ENCODE peak calls at places on chromosome 10, in seven cellular contexts. P, A, C, X, N, U and L are unnamed samples.

GRCh38 chr10:126373137-126373536 is 15.1 kb downstream of the ADAM12 start:
- DNase-seq in U (no peak), A (no peak), X (peak; percentile 17), C (no peak), P (no peak), N (no peak), L (no peak)

GRCh38 chr10:48705407-48705938 is 20.8 kb downstream of the WDFY4 start:
- DNase-seq in A (no peak), U (no peak), N (no peak), X (no peak), C (no peak), P (no peak), L (no peak)

GRCh38 chr10:116691544-116692126 is 50.7 kb downstream of the HSPA12A start:
- DNase-seq in X (no peak), U (no peak), C (no peak), P (no peak), A (no peak), N (no peak), L (no peak)

GRCh38 chr10:16020836-16021235 is 160.5 kb upstream of the MINDY3 start:
- DNase-seq in N (no peak), P (no peak), A (no peak), U (no peak), C (no peak), X (no peak), L (no peak)

GRCh38 chr10:29417324-29417723 is 128.5 kb downstream of the LYZL1 start:
- DNase-seq in N (no peak), A (no peak), X (no peak), C (no peak), U (no peak), P (no peak), L (no peak)

GRCh38 chr10:11603741-11604140 is 7.7 kb downstream of the USP6NL start:
- DNase-seq in N (no peak), X (no peak), P (no peak), C (no peak), U (no peak), A (no peak), L (no peak)

GRCh38 chr10:12812541-12812940 is 189.0 kb downstream of the CCDC3 start:
- DNase-seq in U (no peak), A (no peak), N (no peak), C (no peak), X (no peak), P (no peak), L (no peak)

GRCh38 chr10:30827531-30828120 is 198.1 kb upstream of the LYZL2 start:
- DNase-seq in P (peak; percentile 56), N (no peak), U (no peak), C (no peak), X (no peak), A (peak; percentile 37), L (no peak)

GRCh38 chr10:111211756-111212155 is 134.9 kb downstream of the ADRA2A start:
- DNase-seq in C (no peak), X (no peak), N (no peak), U (no peak), P (no peak), A (peak; percentile 17), L (no peak)

GRCh38 chr10:29144126-29144525 is 144.7 kb upstream of the LYZL1 start:
- DNase-seq in C (no peak), U (no peak), X (no peak), N (no peak), A (no peak), P (no peak), L (no peak)

GRCh38 chr10:124122211-124122610 is 28.8 kb upstream of the CHST15 start:
- DNase-seq in N (no peak), X (no peak), A (no peak), C (no peak), U (no peak), P (no peak), L (no peak)

GRCh38 chr10:90138844-90139243 is 437.5 kb downstream of the KIF20B start:
- DNase-seq in C (no peak), P (no peak), U (no peak), X (no peak), A (peak; percentile 14), N (no peak), L (no peak)

GRCh38 chr10:32346551-32347362 is at the start of gene EPC1:
- DNase-seq in A (peak; percentile 94), U (peak; percentile 51), N (peak; percentile 80), X (peak; percentile 91), P (peak; percentile 93), C (peak; percentile 90), L (peak; percentile 92)

GRCh38 chr10:58350619-58351323 is 16.0 kb downstream of the UBE2D1 start:
- DNase-seq in P (no peak), A (no peak), N (no peak), X (no peak), C (no peak), U (no peak), L (no peak)

GRCh38 chr10:132889091-132889490 is 53.3 kb downstream of the CFAP46 start:
- DNase-seq in U (no peak), X (no peak), A (peak; percentile 50), N (no peak), P (peak; percentile 41), C (no peak), L (no peak)

GRCh38 chr10:88958721-88959120 is 6.1 kb upstream of the ACTA2 start:
- DNase-seq in C (no peak), U (no peak), N (no peak), X (no peak), A (no peak), P (no peak), L (no peak)

GRCh38 chr10:77038412-77038806 is 599.2 kb downstream of the KCNMA1 start:
- DNase-seq in P (no peak), C (no peak), X (no peak), N (no peak), U (no peak), A (no peak), L (no peak)

DNA sequence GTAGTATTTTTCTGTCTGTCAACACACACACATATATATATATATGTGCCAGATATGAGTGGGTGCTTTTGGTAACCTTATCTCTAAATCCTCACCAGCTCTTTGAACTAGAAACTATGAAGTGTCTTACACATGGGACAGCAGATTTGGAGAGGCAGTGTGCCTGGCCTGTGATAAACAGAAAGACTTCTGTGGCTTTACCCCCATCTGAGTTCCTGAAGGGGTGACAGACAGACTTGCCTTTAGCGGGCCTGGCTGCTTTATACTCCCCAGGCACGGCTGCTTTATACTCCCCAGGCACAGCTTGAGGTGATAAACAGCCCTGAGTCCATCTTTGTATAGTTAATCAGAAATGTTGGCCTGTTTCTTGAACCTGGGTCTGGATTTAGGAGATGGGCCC is 5.6 kb downstream of the BAG3 start:
- DNase-seq in N (no peak), A (no peak), C (no peak), U (no peak), X (no peak), P (no peak), L (no peak)
- H3K27ac ChIP-seq in N (no peak overlapping the region), A (peak overlapping the region; percentile 87), C (peak overlapping the region; percentile 90), U (peak overlapping the region; percentile 99), X (peak overlapping the region; percentile 98), P (peak overlapping the region; percentile 100), L (peak overlapping the region; percentile 71)

DNA sequence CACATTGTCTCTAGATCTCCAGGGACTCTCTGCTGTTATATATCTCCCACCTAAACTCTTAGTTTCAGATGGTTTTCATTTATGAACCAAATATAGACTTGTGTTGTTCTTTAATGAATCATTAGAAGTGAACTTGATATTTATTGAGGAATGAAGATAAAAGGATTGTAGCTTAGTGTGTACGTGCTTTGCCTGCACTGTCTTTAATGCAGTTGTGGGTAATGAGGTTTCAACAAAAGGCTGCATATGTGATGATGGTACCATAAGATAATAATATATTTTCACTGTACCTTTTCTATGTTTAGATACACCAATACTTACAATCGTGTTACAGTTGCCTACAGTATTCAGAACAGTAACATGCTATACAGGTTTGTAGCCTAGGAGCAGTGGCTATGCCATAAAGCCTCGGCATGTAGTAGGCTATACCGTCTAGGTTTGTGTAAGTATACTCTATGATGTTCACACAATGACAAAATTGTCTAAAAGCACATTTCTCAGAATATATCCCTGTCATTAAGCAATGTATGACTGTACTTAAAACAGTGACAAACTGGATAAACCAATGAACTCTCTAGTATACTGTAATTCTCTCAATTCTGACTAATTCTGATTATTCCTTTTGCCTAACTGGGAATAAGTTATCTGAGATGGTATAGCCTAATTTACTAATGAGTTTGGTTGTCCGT is 25.2 kb downstream of the VCL start:
- DNase-seq in A (no peak), U (no peak), X (no peak), C (no peak), N (no peak), P (no peak), L (no peak)
- H3K4me1 ChIP-seq in A (peaks cover 17% of the 10 kb centered on the region), U (peaks cover 25% of the 10 kb centered on the region), X (peaks cover 35% of the 10 kb centered on the region), C (peaks cover 74% of the 10 kb centered on the region), N (peaks cover 5% of the 10 kb centered on the region), P (no peaks in the 10 kb centered on the region), L (no peaks in the 10 kb centered on the region)

GRCh38 chr10:7560519-7560918 is 106.2 kb downstream of the ITIH5 start:
- DNase-seq in N (no peak), U (no peak), X (no peak), C (no peak), P (no peak), A (no peak), L (no peak)

GRCh38 chr10:7559447-7559846 is 107.3 kb downstream of the ITIH5 start:
- DNase-seq in P (no peak), N (no peak), A (no peak), C (no peak), X (no peak), U (no peak), L (no peak)

GRCh38 chr10:7562026-7562425 is 104.7 kb downstream of the ITIH5 start:
- DNase-seq in X (no peak), U (no peak), N (no peak), P (no peak), A (no peak), C (no peak), L (no peak)

GRCh38 chr10:7563368-7563767 is 103.4 kb downstream of the ITIH5 start:
- DNase-seq in A (peak; percentile 67), N (no peak), P (peak; percentile 83), C (no peak), X (peak; percentile 30), U (no peak), L (no peak)

GRCh38 chr10:7561216-7561893 is 105.4 kb downstream of the ITIH5 start:
- DNase-seq in C (no peak), A (peak; percentile 70), P (peak; percentile 82), X (peak; percentile 19), U (no peak), N (no peak), L (no peak)
- H3K27ac ChIP-seq in C (no peak overlapping the region), A (peak overlapping the region; percentile 22), P (peak overlapping the region; percentile 69), X (peak overlapping the region; percentile 76), U (peak overlapping the region; percentile 57), N (no peak overlapping the region), L (no peak overlapping the region)

GRCh38 chr10:113004219-113004618 is 54.2 kb downstream of the TCF7L2 start:
- DNase-seq in C (no peak), U (no peak), A (no peak), N (no peak), X (no peak), P (no peak), L (no peak)

GRCh38 chr10:113003032-113003431 is 53.0 kb downstream of the TCF7L2 start:
- DNase-seq in A (no peak), P (no peak), X (no peak), C (no peak), U (no peak), N (no peak), L (no peak)

GRCh38 chr10:113006656-113007342 is 56.8 kb downstream of the TCF7L2 start:
- DNase-seq in X (no peak), A (no peak), C (no peak), U (no peak), P (no peak), N (no peak), L (no peak)

GRCh38 chr10:113007343-113007771 is 57.3 kb downstream of the TCF7L2 start:
- DNase-seq in A (no peak), N (no peak), C (no peak), P (no peak), U (no peak), X (no peak), L (peak; percentile 71)

GRCh38 chr10:113005380-113005779 is 55.3 kb downstream of the TCF7L2 start:
- DNase-seq in C (no peak), U (no peak), N (no peak), X (no peak), A (no peak), P (no peak), L (no peak)
- H3K4me1 ChIP-seq in C (peaks cover 59% of the 10 kb centered on the region), U (peaks cover 27% of the 10 kb centered on the region), N (peaks cover 34% of the 10 kb centered on the region), X (peaks cover 23% of the 10 kb centered on the region), A (peaks cover 40% of the 10 kb centered on the region), P (peaks cover 3% of the 10 kb centered on the region), L (peaks cover 27% of the 10 kb centered on the region)